ENCODE peak calls at places on chromosomes 4 and X, in nine cellular contexts. P is stomach, J is breast epithelium, S is suprapubic skin, T is transverse colon, W is prostate gland, F is HepG2, C is sigmoid colon, R is GM12891. I is an unnamed sample.

GRCh38 chr4:2823671-2824328 is 19.8 kb upstream of the ADD1 start:
- DNase-seq in P (no peak), J (no peak), S (no peak), T (no peak), W (no peak), F (no peak), C (peak), R (no peak), I (no peak)

GRCh38 chrX:151825927-151826471 is 86.7 kb upstream of the MAGEA4 start:
- DNase-seq in P (no peak), J (no peak), S (no peak), T (no peak), W (no peak), F (no peak), C (no peak), R (no peak), I (no peak)

GRCh38 chr4:25058796-25059195 is 28.1 kb upstream of the LGI2 start:
- DNase-seq in P (no peak), J (no peak), S (no peak), T (no peak), W (no peak), F (no peak), C (no peak), R (no peak), I (no peak)

GRCh38 chr4:165779950-165780670 is 92.9 kb upstream of the TLL1 start:
- DNase-seq in P (no peak), J (no peak), S (no peak), T (no peak), W (no peak), F (no peak), C (no peak), R (no peak), I (no peak)

GRCh38 chr4:23333946-23334878 is 555.6 kb downstream of the PPARGC1A start:
- DNase-seq in P (no peak), J (no peak), S (no peak), T (no peak), W (no peak), F (no peak), C (no peak), R (no peak), I (peak)

GRCh38 chr4:70992354-70992753 is 1.1 kb upstream of the DCK start:
- DNase-seq in P (no peak), J (no peak), S (no peak), T (peak), W (no peak), F (no peak), C (no peak), R (no peak), I (no peak)

GRCh38 chr4:17613761-17614415 is 553 bp upstream of the MED28 start:
- DNase-seq in P (no peak), J (no peak), S (no peak), T (no peak), W (no peak), F (peak), C (peak), R (no peak), I (no peak)

GRCh38 chrX:20653070-20653469 is 386.4 kb upstream of the RPS6KA3 start:
- DNase-seq in P (no peak), J (no peak), S (no peak), T (no peak), W (no peak), F (no peak), C (no peak), R (no peak), I (no peak)

GRCh38 chrX:40947276-40947675 is 138.0 kb upstream of the USP9X start:
- DNase-seq in P (no peak), J (peak), S (no peak), T (no peak), W (no peak), F (no peak), C (no peak), R (no peak), I (no peak)

GRCh38 chr4:82431831-82432230 is 1.4 kb downstream of the ENOPH1 start:
- DNase-seq in P (no peak), J (no peak), S (no peak), T (no peak), W (no peak), F (no peak), C (no peak), R (no peak), I (no peak)

GRCh38 chr4:82430193-82431025 is at the start of the genes ENOPH1 and HNRNPDL:
- DNase-seq in P (peak), J (peak), S (peak), T (peak), W (peak), F (peak), C (peak), R (peak), I (peak)

GRCh38 chr4:82433791-82434190 is 3.4 kb downstream of the ENOPH1 start:
- DNase-seq in P (no peak), J (no peak), S (no peak), T (no peak), W (no peak), F (no peak), C (no peak), R (no peak), I (no peak)

GRCh38 chr4:82431026-82431745 is 796 bp downstream of the ENOPH1 start:
- DNase-seq in P (peak), J (peak), S (peak), T (peak), W (peak), F (no peak), C (no peak), R (peak), I (peak)

DNA sequence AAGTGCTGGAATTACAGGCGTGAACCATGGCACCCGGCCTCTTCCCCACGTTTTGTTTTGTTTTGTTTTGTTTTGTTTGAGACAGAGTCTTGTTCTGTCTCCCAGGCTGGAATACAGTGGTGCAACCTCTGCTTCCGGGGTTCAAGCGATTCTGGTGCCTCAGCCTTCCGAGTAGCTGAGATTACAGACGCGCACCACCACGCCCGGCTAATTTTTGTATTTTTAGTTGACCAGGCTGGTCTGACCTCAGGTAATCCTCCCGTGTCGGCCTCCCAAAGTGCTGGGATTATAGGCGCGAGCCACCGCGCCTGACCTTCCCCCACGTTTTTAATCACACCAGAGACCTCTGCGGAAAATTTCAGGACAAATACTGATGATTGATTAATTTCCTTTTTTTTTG is 2.2 kb downstream of the ENOPH1 start:
- DNase-seq in P (no peak), J (no peak), S (no peak), T (no peak), W (no peak), F (no peak), C (no peak), R (no peak), I (no peak)
- TF ChIP-seq POLR2AphosphoS5 in P (no peak), J (no peak), S (no peak), T (no peak), W (no peak), F (no peak), C (no peak), R (no peak), I (no peak)

GRCh38 chr4:95548738-95549245 is at the start of gene UNC5C:
- DNase-seq in P (peak), J (peak), S (no peak), T (peak), W (peak), F (no peak), C (peak), R (no peak), I (peak)
- TF ChIP-seq POLR2AphosphoS5 in P (peak), J (peak), S (no peak), T (peak), W (no peak), F (no peak), C (peak), R (no peak), I (peak)

GRCh38 chrX:150363561-150364346 is 637 bp downstream of the MAMLD1 start:
- DNase-seq in P (no peak), J (no peak), S (no peak), T (peak), W (no peak), F (no peak), C (no peak), R (no peak), I (peak)

GRCh38 chrX:150361070-150361776 is 1.9 kb upstream of the MAMLD1 start:
- DNase-seq in P (no peak), J (no peak), S (no peak), T (peak), W (no peak), F (no peak), C (no peak), R (no peak), I (peak)

GRCh38 chrX:150361777-150362351 is 1.3 kb upstream of the MAMLD1 start:
- DNase-seq in P (no peak), J (no peak), S (no peak), T (no peak), W (no peak), F (no peak), C (peak), R (no peak), I (peak)

GRCh38 chrX:150364347-150365050 is 1.4 kb downstream of the MAMLD1 start:
- DNase-seq in P (no peak), J (no peak), S (no peak), T (peak), W (no peak), F (no peak), C (no peak), R (no peak), I (peak)

GRCh38 chrX:150362599-150363481 is at the start of gene MAMLD1:
- DNase-seq in P (peak), J (peak), S (peak), T (peak), W (peak), F (no peak), C (peak), R (peak), I (peak)
- TF ChIP-seq POLR2AphosphoS5 in P (peak), J (no peak), S (no peak), T (peak), W (peak), F (no peak), C (peak), R (no peak), I (no peak)

DNA sequence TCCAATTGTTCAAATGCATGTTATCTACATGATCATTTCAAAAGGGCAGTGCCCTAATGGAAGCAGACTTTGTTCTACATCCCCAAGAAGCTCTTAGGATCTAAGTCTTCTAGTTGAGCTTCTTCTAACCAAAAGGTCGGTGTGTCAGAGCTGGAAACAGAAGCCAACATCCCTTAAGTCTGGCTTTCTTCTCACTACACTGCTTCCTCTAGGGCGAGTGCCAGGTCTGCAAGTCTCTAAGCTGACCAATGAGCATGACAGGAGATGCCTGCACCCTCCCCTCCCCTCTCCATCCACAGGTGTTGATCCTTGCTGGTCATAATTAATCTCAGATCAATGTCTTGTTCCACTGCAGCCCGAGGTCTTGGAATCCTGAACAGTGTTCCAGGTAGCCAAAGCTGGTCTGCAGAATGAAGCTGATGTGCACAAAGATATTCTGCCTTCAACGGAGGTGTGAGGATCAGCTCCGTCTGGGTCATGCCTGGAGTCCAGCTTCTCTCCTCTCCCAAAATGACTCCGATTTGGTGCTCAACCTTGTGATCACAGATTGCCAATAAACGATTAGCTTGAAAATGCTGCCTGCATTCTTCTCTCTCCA is 44.1 kb downstream of the WDR1 start:
- DNase-seq in P (no peak), J (no peak), S (no peak), T (no peak), W (no peak), F (no peak), C (peak), R (no peak), I (no peak)
- TF ChIP-seq POLR2AphosphoS5 in P (no peak), J (no peak), S (no peak), T (no peak), W (no peak), F (peak), C (peak), R (peak), I (no peak)

DNA sequence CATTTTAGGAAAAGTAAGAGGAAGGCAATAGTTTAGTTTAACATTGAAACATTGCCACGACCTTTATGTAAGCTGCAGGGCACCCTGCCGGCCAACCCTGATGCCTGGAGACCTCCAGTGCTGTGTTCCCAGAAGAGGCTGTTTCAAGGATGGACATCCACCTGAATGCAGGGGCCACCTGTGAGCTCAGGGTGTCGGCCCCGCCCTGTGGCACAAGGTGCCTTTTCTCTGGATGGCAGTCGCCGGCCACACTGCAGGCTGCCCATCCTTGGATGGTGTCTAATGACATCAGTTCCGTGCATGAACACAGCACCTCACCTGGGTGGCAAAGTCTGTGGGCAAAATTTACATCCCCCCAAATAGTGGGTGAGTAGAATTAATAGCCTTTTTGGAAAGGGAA is 180.0 kb downstream of the AFAP1 start:
- DNase-seq in P (no peak), J (no peak), S (no peak), T (no peak), W (no peak), F (no peak), C (no peak), R (no peak), I (no peak)
- TF ChIP-seq POLR2AphosphoS5 in P (no peak), J (no peak), S (no peak), T (no peak), W (no peak), F (no peak), C (no peak), R (no peak), I (no peak)

DNA sequence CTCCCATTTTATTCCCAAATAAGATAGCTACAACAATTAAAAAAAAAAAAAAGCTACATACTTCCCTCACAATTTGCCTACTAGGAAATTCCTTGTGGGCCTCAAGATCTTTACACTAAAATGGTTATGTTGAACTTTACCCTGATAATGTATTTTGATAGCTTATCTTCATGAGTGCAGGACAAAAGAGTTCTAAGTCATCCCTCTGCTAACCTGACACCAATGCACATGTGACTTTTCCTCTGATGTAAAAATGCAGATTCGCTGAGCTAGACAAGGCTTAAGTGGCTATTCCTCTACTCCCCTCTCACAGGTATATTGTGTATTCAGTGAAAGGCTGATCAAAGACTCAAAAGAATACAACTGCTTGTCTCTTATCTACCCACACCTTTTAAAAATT is 22.5 kb downstream of the ELF2 start:
- DNase-seq in P (no peak), J (no peak), S (no peak), T (no peak), W (no peak), F (peak), C (no peak), R (no peak), I (no peak)
- TF ChIP-seq POLR2AphosphoS5 in P (no peak), J (no peak), S (no peak), T (no peak), W (no peak), F (no peak), C (no peak), R (no peak), I (no peak)

GRCh38 chr4:145131848-145132247 is 33.7 kb downstream of the ABCE1 start:
- DNase-seq in P (no peak), J (no peak), S (no peak), T (no peak), W (no peak), F (no peak), C (no peak), R (no peak), I (no peak)
- TF ChIP-seq POLR2AphosphoS5 in P (no peak), J (no peak), S (no peak), T (no peak), W (no peak), F (no peak), C (no peak), R (no peak), I (no peak)

GRCh38 chrX:3712870-3713224 is 602 bp downstream of the PRKX start:
- DNase-seq in P (no peak), J (no peak), S (peak), T (peak), W (no peak), F (no peak), C (peak), R (no peak), I (no peak)

GRCh38 chrX:3713937-3714434 is 537 bp upstream of the PRKX start:
- DNase-seq in P (no peak), J (no peak), S (no peak), T (peak), W (no peak), F (no peak), C (no peak), R (no peak), I (no peak)

GRCh38 chrX:3713225-3713936 is at the start of gene PRKX:
- DNase-seq in P (peak), J (no peak), S (peak), T (peak), W (peak), F (no peak), C (peak), R (peak), I (peak)

GRCh38 chrX:3711331-3711917 is 2.0 kb downstream of the PRKX start:
- DNase-seq in P (no peak), J (no peak), S (no peak), T (peak), W (no peak), F (no peak), C (no peak), R (no peak), I (peak)

GRCh38 chrX:3712080-3712869 is 1.2 kb downstream of the PRKX start:
- DNase-seq in P (no peak), J (no peak), S (no peak), T (peak), W (no peak), F (no peak), C (peak), R (no peak), I (no peak)
- TF ChIP-seq POLR2AphosphoS5 in P (no peak), J (no peak), S (no peak), T (no peak), W (no peak), F (no peak), C (no peak), R (no peak), I (no peak)

GRCh38 chr4:147361726-147362125 is 119.2 kb upstream of the EDNRA start:
- DNase-seq in P (peak), J (no peak), S (no peak), T (peak), W (no peak), F (no peak), C (no peak), R (no peak), I (peak)
- TF ChIP-seq POLR2AphosphoS5 in P (peak), J (no peak), S (no peak), T (peak), W (peak), F (no peak), C (no peak), R (no peak), I (no peak)